ENCODE peak calls at places on chromosomes 1 and 21, in seven cellular contexts. W is GM12878, F is HCT116, I is upper lobe of left lung, E is K562, S is Panc1, Q is HepG2. R is an unnamed sample.

GRCh38 chr21:37670883-37671282 is 245.4 kb downstream of the KCNJ6 start:
- ATAC-seq in W (no peak), F (no peak), I (no peak), E (no peak), S (no peak), Q (no peak), R (no peak)

GRCh38 chr1:184296466-184297243 is 90.2 kb upstream of the C1orf21 start:
- ATAC-seq in W (no peak), F (no peak), I (peak; percentile 60), E (no peak), S (no peak), Q (no peak), R (peak; percentile 67)

GRCh38 chr1:70915258-70915657 is 132.4 kb downstream of the PTGER3 start:
- ATAC-seq in W (no peak), F (no peak), I (no peak), E (peak; percentile 49), S (no peak), Q (no peak), R (no peak)

GRCh38 chr1:214451591-214451990 is 99.8 kb downstream of the PTPN14 start:
- ATAC-seq in W (no peak), F (no peak), I (no peak), E (no peak), S (no peak), Q (no peak), R (no peak)

GRCh38 chr1:203167913-203168200 is 7.8 kb downstream of the MYBPH start:
- ATAC-seq in W (no peak), F (no peak), I (no peak), E (no peak), S (no peak), Q (no peak), R (no peak)

GRCh38 chr1:40309374-40310128 is 7.5 kb downstream of the COL9A2 start:
- ATAC-seq in W (no peak), F (no peak), I (no peak), E (no peak), S (no peak), Q (no peak), R (no peak)

GRCh38 chr1:229434005-229434640 is at the start of gene ACTA1:
- ATAC-seq in W (no peak), F (no peak), I (no peak), E (no peak), S (no peak), Q (peak; percentile 63), R (no peak)

GRCh38 chr1:226329237-226329636 is 20.3 kb upstream of the LIN9 start:
- ATAC-seq in W (no peak), F (no peak), I (no peak), E (no peak), S (no peak), Q (no peak), R (no peak)

GRCh38 chr1:182869241-182869666 is 30.1 kb downstream of the DHX9 start:
- ATAC-seq in W (peak; percentile 18), F (peak; percentile 25), I (no peak), E (peak; percentile 44), S (peak; percentile 51), Q (peak; percentile 57), R (peak; percentile 22)

GRCh38 chr1:198465201-198466144 is 75.0 kb downstream of the ATP6V1G3 start:
- ATAC-seq in W (peak; percentile 85), F (peak; percentile 71), I (peak; percentile 59), E (peak; percentile 89), S (peak; percentile 70), Q (peak; percentile 64), R (no peak)

GRCh38 chr1:86517336-86517735 is 29.5 kb upstream of the CLCA4 start:
- ATAC-seq in W (no peak), F (peak; percentile 71), I (peak; percentile 46), E (no peak), S (no peak), Q (no peak), R (no peak)

GRCh38 chr1:29196863-29197589 is 15.3 kb upstream of the SRSF4 start:
- ATAC-seq in W (no peak), F (peak; percentile 19), I (no peak), E (peak; percentile 16), S (peak; percentile 7), Q (no peak), R (no peak)

GRCh38 chr1:160567858-160568682 is 11.2 kb downstream of the CD84 start:
- ATAC-seq in W (peak; percentile 86), F (no peak), I (no peak), E (peak; percentile 79), S (no peak), Q (no peak), R (no peak)

GRCh38 chr21:14308234-14308633 is 74.7 kb downstream of the HSPA13 start:
- ATAC-seq in W (peak; percentile 69), F (no peak), I (no peak), E (no peak), S (no peak), Q (no peak), R (no peak)

GRCh38 chr21:15552914-15553491 is 176.8 kb upstream of the USP25 start:
- ATAC-seq in W (no peak), F (no peak), I (no peak), E (no peak), S (no peak), Q (peak; percentile 63), R (no peak)

GRCh38 chr1:9314711-9315379 is 22.2 kb downstream of the SPSB1 start:
- ATAC-seq in W (no peak), F (no peak), I (no peak), E (no peak), S (no peak), Q (no peak), R (no peak)

DNA sequence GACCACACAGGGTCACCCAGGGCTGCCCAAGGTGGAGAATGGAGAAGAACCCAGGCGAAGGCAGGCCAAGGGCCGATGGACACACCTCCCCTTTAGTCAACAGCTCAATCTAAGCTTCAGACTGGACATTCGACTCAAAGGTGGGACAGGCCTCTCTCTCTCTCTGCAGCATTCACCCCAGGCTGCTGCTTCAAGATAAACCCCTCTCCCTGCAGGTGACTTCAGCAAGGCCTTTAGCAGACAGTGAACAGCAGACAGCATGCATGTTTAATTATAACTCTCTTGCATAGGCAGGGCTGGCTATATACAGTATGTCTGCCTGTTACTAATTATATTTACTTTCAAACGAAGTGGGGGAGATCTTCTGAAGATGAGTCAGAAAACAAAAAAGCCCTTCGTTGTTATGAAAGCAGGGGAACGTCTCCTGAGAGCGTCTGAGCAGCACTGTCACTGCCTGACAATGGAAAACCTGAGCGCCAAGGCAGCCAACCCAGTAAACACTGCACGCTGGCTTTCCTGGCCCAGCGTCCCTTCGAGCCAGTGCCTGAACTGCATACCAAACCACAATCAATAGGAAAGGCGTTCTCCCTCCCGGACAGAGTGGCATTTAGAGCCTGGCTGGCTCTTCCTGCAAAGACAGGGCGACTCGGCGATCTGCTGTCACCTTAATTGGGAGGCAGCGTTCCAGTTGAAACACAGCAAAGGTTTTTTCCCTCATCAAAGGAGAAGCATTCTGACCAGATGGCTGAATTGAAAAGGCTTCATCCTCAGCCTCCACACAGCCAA is 54.1 kb downstream of the TOMM20 start:
- ATAC-seq in W (peak; percentile 54), F (no peak), I (peak; percentile 3), E (peak; percentile 48), S (peak; percentile 31), Q (peak; percentile 67), R (peak; percentile 14)
- TF ChIP-seq POLR2AphosphoS5 in W (peak; percentile 71), F (no peak), I (no peak), E (no peak), S (no peak), Q (peak; percentile 54), R (no peak)

GRCh38 chr1:116020668-116021272 is 44.5 kb downstream of the SLC22A15 start:
- ATAC-seq in W (peak; percentile 97), F (peak; percentile 96), I (no peak), E (peak; percentile 95), S (peak; percentile 73), Q (peak; percentile 92), R (no peak)

GRCh38 chr1:116024629-116025028 is 48.3 kb downstream of the SLC22A15 start:
- ATAC-seq in W (no peak), F (no peak), I (no peak), E (no peak), S (no peak), Q (no peak), R (no peak)

GRCh38 chr1:116031299-116031698 is 55.0 kb downstream of the SLC22A15 start:
- ATAC-seq in W (no peak), F (no peak), I (peak; percentile 30), E (no peak), S (no peak), Q (no peak), R (no peak)

DNA sequence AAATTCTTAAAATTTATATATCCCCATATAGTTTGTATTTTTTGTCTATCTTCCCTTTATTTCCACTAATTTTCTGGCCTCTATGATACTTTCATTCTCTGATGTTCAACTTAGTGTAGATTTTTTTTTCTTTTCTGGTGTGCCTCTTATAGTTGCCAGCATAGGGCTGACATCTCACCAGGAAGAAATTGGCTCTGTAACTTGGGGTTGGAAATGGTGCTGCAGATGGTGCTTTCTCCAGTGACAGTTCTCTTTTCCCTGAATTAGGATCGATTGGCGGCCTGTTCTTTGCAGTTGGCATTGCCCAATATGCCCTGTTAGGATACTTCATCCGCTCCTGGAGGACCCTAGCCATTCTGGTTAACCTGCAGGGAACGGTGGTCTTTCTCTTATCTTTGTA is 50.3 kb downstream of the SLC22A15 start:
- ATAC-seq in W (no peak), F (no peak), I (no peak), E (no peak), S (no peak), Q (no peak), R (no peak)
- TF ChIP-seq POLR2AphosphoS5 in W (no peak), F (no peak), I (no peak), E (no peak), S (no peak), Q (no peak), R (no peak)

DNA sequence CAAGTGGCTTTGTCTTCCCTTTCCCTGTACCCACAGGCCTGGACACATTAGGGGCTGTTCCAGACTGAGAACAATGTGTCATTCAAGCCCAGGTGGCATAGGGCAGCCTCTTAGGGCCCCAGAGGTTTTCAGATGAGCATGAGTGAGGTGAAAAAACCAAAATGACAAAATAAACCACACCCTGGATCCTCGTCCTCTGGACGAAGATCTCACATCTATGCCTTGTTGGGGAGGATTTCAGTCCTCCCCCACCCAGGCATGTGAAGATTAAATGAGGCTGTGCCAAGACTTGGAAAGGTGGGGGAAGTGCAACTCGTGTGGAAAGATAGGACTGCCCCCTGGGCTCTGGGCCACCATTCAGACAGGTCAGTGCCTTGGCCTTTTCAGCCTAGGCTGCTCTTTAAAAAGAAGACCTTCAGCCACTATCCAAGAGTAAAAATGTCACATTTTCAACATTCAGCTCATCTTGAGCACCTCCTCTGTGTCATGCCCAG is 32.8 kb upstream of the IL19 start:
- ATAC-seq in W (peak; percentile 4), F (no peak), I (no peak), E (no peak), S (no peak), Q (no peak), R (no peak)
- TF ChIP-seq POLR2AphosphoS5 in W (no peak), F (no peak), I (no peak), E (no peak), S (no peak), Q (no peak), R (no peak)

DNA sequence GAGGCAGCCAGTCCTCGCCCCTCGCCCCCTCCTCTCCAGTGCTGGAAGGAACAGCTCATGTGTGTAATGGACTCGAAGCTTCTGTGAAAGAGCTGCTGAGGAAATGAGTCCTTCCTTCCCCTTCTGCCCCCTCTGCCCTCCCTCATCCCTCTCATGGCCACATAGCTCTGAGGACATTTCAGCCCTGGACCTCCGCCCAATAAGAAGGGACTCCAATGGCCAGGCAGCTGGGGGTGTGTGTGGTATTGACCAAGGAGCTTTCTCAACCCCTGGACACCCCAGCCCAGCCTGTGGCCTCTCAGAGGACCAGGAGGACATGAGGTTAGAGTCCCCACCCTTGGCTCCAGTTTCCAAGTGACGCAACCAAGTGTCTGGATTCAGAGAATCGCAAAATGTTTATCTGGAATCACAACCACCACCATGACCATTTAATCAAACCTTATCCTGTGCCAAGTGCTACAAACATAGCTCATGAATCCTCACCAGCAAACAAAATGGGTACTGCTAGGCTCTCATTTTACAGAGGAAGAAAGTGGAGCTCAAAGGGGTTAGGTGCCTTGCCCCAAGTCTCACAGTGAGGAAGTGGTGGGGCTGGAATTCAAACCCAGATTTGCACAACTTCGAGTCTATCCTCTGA is 47.8 kb upstream of the ECE1 start:
- ATAC-seq in W (no peak), F (no peak), I (peak; percentile 77), E (peak; percentile 14), S (no peak), Q (no peak), R (peak; percentile 89)
- TF ChIP-seq POLR2AphosphoS5 in W (no peak), F (no peak), I (peak; percentile 72), E (no peak), S (no peak), Q (no peak), R (peak; percentile 87)